ENCODE peak calls at places on chromosomes 11 and 22, in four cellular contexts. T is foreskin fibroblast, N is mucosa of descending colon, G is fibroblast of pulmonary artery. A is an unnamed sample.

GRCh38 chr11:75425422-75425821 is 7.6 kb downstream of the KLHL35 start:
- DNase-seq in G (no peak), T (no peak), N (no peak), A (no peak)

GRCh38 chr11:20007386-20007785 is 152.9 kb downstream of the DBX1 start:
- DNase-seq in T (no peak), N (no peak), G (no peak), A (no peak)

GRCh38 chr22:38135133-38135706 is 24.7 kb upstream of the BAIAP2L2 start:
- DNase-seq in N (no peak), G (peak; percentile 85), T (peak; percentile 92), A (peak; percentile 76)

GRCh38 chr11:75428301-75428724 is 4.7 kb downstream of the KLHL35 start:
- DNase-seq in T (peak; percentile 94), N (peak; percentile 92), G (peak; percentile 86), A (peak; percentile 96)

GRCh38 chr11:64511966-64512365 is 79.1 kb upstream of the SLC22A12 start:
- DNase-seq in G (no peak), N (no peak), T (no peak), A (no peak)

GRCh38 chr11:33620423-33621120 is 80.1 kb downstream of the C11orf91 start:
- DNase-seq in G (peak; percentile 71), T (peak; percentile 66), N (no peak), A (peak; percentile 63)

GRCh38 chr11:129608711-129609110 is 206.9 kb upstream of the TMEM45B start:
- DNase-seq in N (no peak), G (no peak), T (no peak), A (no peak)

GRCh38 chr11:117833401-117833891 is 8.9 kb upstream of the FXYD2 start:
- DNase-seq in T (no peak), G (no peak), N (peak; percentile 87), A (no peak)

GRCh38 chr11:98143661-98144060 is 877.1 kb upstream of the CNTN5 start:
- DNase-seq in G (no peak), T (no peak), N (no peak), A (no peak)

GRCh38 chr11:76629853-76630599 is 40.5 kb downstream of the LRRC32 start:
- DNase-seq in T (peak; percentile 62), N (peak; percentile 66), G (peak; percentile 74), A (peak; percentile 43)

GRCh38 chr11:72658989-72659640 is 15.1 kb downstream of the PDE2A start:
- DNase-seq in G (no peak), N (no peak), T (no peak), A (no peak)

GRCh38 chr11:21289686-21290085 is 620.3 kb downstream of the NELL1 start:
- DNase-seq in T (no peak), N (no peak), G (no peak), A (no peak)

GRCh38 chr22:32175751-32176644 is 16.9 kb upstream of the C22orf42 start:
- DNase-seq in N (no peak), G (no peak), T (no peak), A (no peak)
- TF ChIP-seq CTCF in N (no peak), G (no peak), T (no peak), A (no peak)

GRCh38 chr11:121763526-121763925 is 310.8 kb upstream of the SORL1-AS1 start:
- DNase-seq in N (no peak), G (no peak), T (no peak), A (no peak)
- H3K4me3 ChIP-seq in N (no peak overlapping the region), G (no peak overlapping the region), T (no peak overlapping the region), A (no peak overlapping the region)

GRCh38 chr11:14374922-14375630 is 16.1 kb upstream of the RRAS2 start:
- DNase-seq in N (no peak), T (no peak), G (no peak), A (no peak)
- TF ChIP-seq CTCF in N (no peak), T (peak; percentile 15), G (peak; percentile 22), A (peak; percentile 43)

DNA sequence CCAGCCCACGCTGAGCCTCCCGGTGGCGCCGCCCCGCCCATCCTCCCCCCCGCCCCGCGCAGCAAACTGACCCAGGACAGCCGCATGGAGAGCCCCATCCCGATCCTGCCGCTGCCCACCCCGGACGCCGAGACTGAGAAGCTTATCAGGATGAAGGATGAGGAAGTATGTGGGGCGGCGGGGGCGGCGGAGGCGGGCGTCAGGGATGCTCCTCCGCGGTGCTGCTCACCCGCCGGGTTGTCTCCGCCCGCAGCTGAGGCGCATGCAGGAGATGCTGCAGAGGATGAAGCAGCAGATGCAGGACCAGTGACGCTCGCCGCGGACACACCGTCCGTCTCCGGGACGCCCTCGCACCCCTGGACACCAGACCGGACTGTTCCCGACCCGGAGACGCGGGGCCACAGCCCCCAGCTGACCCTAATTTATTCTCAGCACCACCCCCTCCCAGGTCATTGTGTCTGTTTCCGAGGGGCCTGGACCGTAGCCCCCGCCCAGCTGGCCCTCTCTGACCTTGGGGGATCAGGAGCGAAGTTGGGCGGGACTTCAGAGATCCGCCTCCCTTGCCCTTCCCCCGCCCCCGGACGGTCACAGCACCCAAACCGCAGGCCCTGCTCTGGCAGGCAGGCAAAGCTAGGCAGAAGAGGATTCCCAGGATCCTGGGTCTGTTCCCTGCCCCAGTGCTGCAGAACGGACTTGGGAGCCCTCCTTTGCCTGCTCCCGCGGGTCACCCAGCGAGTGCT is 994 bp upstream of the GP1BB start:
- DNase-seq in N (no peak), G (no peak), T (no peak), A (no peak)
- H3K4me3 ChIP-seq in N (no peak overlapping the region), G (no peak overlapping the region), T (no peak overlapping the region), A (no peak overlapping the region)

DNA sequence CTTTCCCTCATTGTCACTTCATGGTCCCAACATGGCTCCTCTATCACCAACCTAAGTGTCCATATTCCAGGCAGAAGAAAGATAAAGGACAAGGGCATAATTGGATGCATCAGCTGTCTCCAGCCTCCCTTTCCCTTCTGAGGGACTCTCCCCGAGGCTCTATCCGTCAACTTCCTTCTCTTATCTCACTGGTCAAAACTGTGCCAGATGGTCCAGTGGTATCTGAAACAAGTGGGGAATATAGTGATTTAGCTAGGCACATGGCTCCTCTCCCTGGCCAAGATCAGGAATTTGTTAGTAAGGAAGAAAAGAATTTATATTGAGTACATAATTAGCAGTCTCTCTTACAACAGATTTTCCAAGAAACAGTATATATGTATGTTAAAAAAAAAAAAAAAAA is 12.6 kb upstream of the SPON1 start:
- DNase-seq in G (peak; percentile 51), T (no peak), N (no peak), A (peak; percentile 13)
- TF ChIP-seq CTCF in G (peak; percentile 1), T (no peak), N (no peak), A (no peak)